ENCODE peak calls at places on chromosomes 16 and 17, in six cellular contexts. X is omental fat pad, B is NCI-H446, D is HEK293T, O is RWPE1, I is fibroblast of mammary gland. K is an unnamed sample.

GRCh38 chr16:73049051-73049910 is 1.4 kb upstream of the ZFHX3 start:
- DNase-seq in X (no peak), B (no peak), D (no peak), O (no peak), I (no peak), K (peak; percentile 15)

GRCh38 chr17:35795007-35795870 is at the start of gene MMP28:
- DNase-seq in X (no peak), B (no peak), D (peak; percentile 33), O (peak; percentile 76), I (no peak), K (peak; percentile 49)

GRCh38 chr17:49079840-49080663 is 52.5 kb upstream of the B4GALNT2 start:
- DNase-seq in X (no peak), B (no peak), D (no peak), O (no peak), I (no peak), K (no peak)

GRCh38 chr16:85555549-85556455 is 57.3 kb upstream of the GSE1 start:
- DNase-seq in X (no peak), B (peak; percentile 40), D (peak; percentile 48), O (peak; percentile 14), I (peak; percentile 30), K (peak; percentile 46)

GRCh38 chr16:21159281-21159951 is 942 bp downstream of the LDAF1 start:
- DNase-seq in X (peak; percentile 24), B (no peak), D (no peak), O (peak; percentile 39), I (no peak), K (peak; percentile 18)

GRCh38 chr16:21101631-21102420 is 48.8 kb downstream of the DNAH3 start:
- DNase-seq in X (no peak), B (no peak), D (no peak), O (peak; percentile 34), I (peak; percentile 31), K (peak; percentile 37)

GRCh38 chr16:57991551-57992059 is 8.9 kb downstream of the ZNF319 start:
- DNase-seq in X (no peak), B (no peak), D (no peak), O (no peak), I (no peak), K (no peak)

GRCh38 chr16:54862529-54862928 is 68.1 kb upstream of the IRX5 start:
- DNase-seq in X (no peak), B (no peak), D (no peak), O (no peak), I (no peak), K (no peak)

GRCh38 chr17:35934760-35935159 is 4.2 kb upstream of the RDM1 start:
- DNase-seq in X (no peak), B (no peak), D (no peak), O (no peak), I (peak; percentile 73), K (no peak)

GRCh38 chr16:17568239-17568638 is 97.5 kb upstream of the XYLT1 start:
- DNase-seq in X (no peak), B (no peak), D (no peak), O (no peak), I (no peak), K (no peak)

GRCh38 chr16:31214705-31215286 is 877 bp downstream of the TRIM72 start:
- DNase-seq in X (no peak), B (no peak), D (no peak), O (no peak), I (no peak), K (no peak)

GRCh38 chr16:27110524-27110896 is 43.8 kb downstream of the C16orf82 start:
- DNase-seq in X (no peak), B (no peak), D (no peak), O (no peak), I (no peak), K (no peak)

GRCh38 chr16:71727545-71728324 is 3.2 kb upstream of the PHLPP2 start:
- DNase-seq in X (no peak), B (no peak), D (no peak), O (no peak), I (no peak), K (no peak)

GRCh38 chr17:43648916-43649315 is 12.8 kb downstream of the MEOX1 start:
- DNase-seq in X (no peak), B (no peak), D (no peak), O (no peak), I (no peak), K (no peak)

GRCh38 chr16:15770512-15770911 is 86.3 kb downstream of the MYH11 start:
- DNase-seq in X (no peak), B (no peak), D (no peak), O (no peak), I (peak; percentile 61), K (peak; percentile 32)

GRCh38 chr17:36727577-36727976 is 126.2 kb downstream of the MRM1 start:
- DNase-seq in X (no peak), B (no peak), D (no peak), O (no peak), I (no peak), K (no peak)

GRCh38 chr16:53131363-53132071 is 76.7 kb downstream of the CHD9 start:
- DNase-seq in X (peak; percentile 32), B (no peak), D (peak; percentile 58), O (peak; percentile 57), I (peak; percentile 55), K (peak; percentile 80)

GRCh38 chr17:1693339-1693738 is 8.7 kb upstream of the PRPF8 start:
- DNase-seq in X (no peak), B (no peak), D (no peak), O (no peak), I (no peak), K (peak; percentile 69)

GRCh38 chr16:53369921-53370320 is 64.3 kb upstream of the RBL2 start:
- DNase-seq in X (no peak), B (no peak), D (no peak), O (no peak), I (peak; percentile 68), K (peak; percentile 4)

GRCh38 chr16:81545470-81546175 is 101.0 kb downstream of the CMIP start:
- DNase-seq in X (no peak), B (no peak), D (no peak), O (no peak), I (no peak), K (no peak)

GRCh38 chr16:16879567-16880251 is 500.8 kb downstream of the NPIPA7 start:
- DNase-seq in X (no peak), B (no peak), D (no peak), O (no peak), I (no peak), K (no peak)

GRCh38 chr17:7897773-7898172 is 9.2 kb downstream of the CHD3 start:
- DNase-seq in X (no peak), B (no peak), D (peak; percentile 21), O (peak; percentile 34), I (peak; percentile 79), K (peak; percentile 69)

GRCh38 chr17:18377437-18378204 is at the start of gene EVPLL:
- DNase-seq in X (no peak), B (no peak), D (no peak), O (peak; percentile 71), I (no peak), K (no peak)

GRCh38 chr16:88379694-88380040 is 3.1 kb upstream of the ZNF469 start:
- DNase-seq in X (no peak), B (no peak), D (no peak), O (no peak), I (no peak), K (no peak)

GRCh38 chr17:20174588-20175265 is 165.6 kb downstream of the SPECC1 start:
- DNase-seq in X (no peak), B (no peak), D (no peak), O (peak; percentile 50), I (peak; percentile 82), K (peak; percentile 93)

GRCh38 chr16:87931504-87931903 is 4.8 kb downstream of the CA5A start:
- DNase-seq in X (no peak), B (no peak), D (no peak), O (no peak), I (no peak), K (no peak)

GRCh38 chr17:63452979-63453551 is 7.0 kb upstream of the CYB561 start:
- DNase-seq in X (no peak), B (no peak), D (no peak), O (no peak), I (no peak), K (no peak)

GRCh38 chr16:52265446-52265861 is 281.5 kb downstream of the TOX3 start:
- DNase-seq in X (no peak), B (no peak), D (no peak), O (no peak), I (no peak), K (no peak)

GRCh38 chr16:68460067-68460466 is 11.8 kb upstream of the SMPD3 start:
- DNase-seq in X (no peak), B (no peak), D (no peak), O (no peak), I (no peak), K (no peak)

GRCh38 chr16:29821663-29822115 is 1.4 kb downstream of the MVP start:
- DNase-seq in X (no peak), B (no peak), D (no peak), O (peak; percentile 71), I (peak; percentile 87), K (peak; percentile 94)

GRCh38 chr17:75639327-75639726 is 6.1 kb downstream of the SMIM5 start:
- DNase-seq in X (no peak), B (no peak), D (no peak), O (no peak), I (no peak), K (no peak)